ENCODE peak calls at places on chromosomes 16 and 17, in four cellular contexts. Q is GM19239; S is fibroblast of the aortic adventitia; F is stimulated activated CD4-positive, alpha-beta T cell treated with anti-CD3 and anti-CD28 coated beads, Interleukin-2, amount 100 ng/mL, for 48 hours. E is an unnamed sample.

GRCh38 chr17:79024901-79025737 is 1.1 kb downstream of the C1QTNF1 start:
- DNase-seq in Q (no peak), F (no peak), S (no peak), E (peak)

GRCh38 chr17:40021471-40021961 is 6.3 kb downstream of the CSF3 start:
- DNase-seq in F (no peak), S (peak), Q (no peak), E (no peak)

GRCh38 chr17:47829870-47830269 is 1.5 kb downstream of the MRPL10 start:
- DNase-seq in Q (no peak), F (no peak), S (no peak), E (no peak)

GRCh38 chr17:39705786-39706348 is 6.0 kb downstream of the ERBB2 start:
- DNase-seq in F (no peak), S (no peak), Q (no peak), E (peak)

GRCh38 chr17:78723001-78723796 is 58.9 kb downstream of the CYTH1 start:
- DNase-seq in S (peak), F (no peak), Q (no peak), E (no peak)

GRCh38 chr17:36731091-36731490 is 129.7 kb downstream of the MRM1 start:
- DNase-seq in S (no peak), F (no peak), Q (no peak), E (peak)

GRCh38 chr16:49858200-49859129 is 2.6 kb upstream of the ZNF423 start:
- DNase-seq in S (no peak), Q (no peak), F (peak), E (peak)

GRCh38 chr17:9509236-9509813 is 66.3 kb downstream of the STX8 start:
- DNase-seq in S (no peak), Q (no peak), F (no peak), E (no peak)

E was measured in colonic mucosa.